ENCODE peak calls at places on chromosome 5, in eight cellular contexts. One of them, this sample, is unnamed.

GRCh38 chr5:126103872-126104271 is 319.3 kb upstream of the GRAMD2B start:
- DNase-seq in fibroblast of gingiva: no peak
- DNase-seq in CD4-positive, CD25-positive, alpha-beta regulatory T cell: no peak
- DNase-seq in H9: no peak
- DNase-seq in T-cell: no peak
- DNase-seq in effector CD4-positive, alpha-beta T cell: no peak
- DNase-seq in GM20000: no peak
- DNase-seq in A549: no peak
- DNase-seq in this sample: no peak

GRCh38 chr5:4874097-4874496 is 266.0 kb upstream of the ADAMTS16 start:
- DNase-seq in fibroblast of gingiva: no peak
- DNase-seq in CD4-positive, CD25-positive, alpha-beta regulatory T cell: no peak
- DNase-seq in H9: no peak
- DNase-seq in T-cell: no peak
- DNase-seq in effector CD4-positive, alpha-beta T cell: no peak
- DNase-seq in GM20000: no peak
- DNase-seq in A549: no peak
- DNase-seq in this sample: no peak

GRCh38 chr5:68348447-68349222 is 133.1 kb downstream of the PIK3R1 start:
- DNase-seq in fibroblast of gingiva: no peak
- DNase-seq in CD4-positive, CD25-positive, alpha-beta regulatory T cell: no peak
- DNase-seq in H9: no peak
- DNase-seq in T-cell: no peak
- DNase-seq in effector CD4-positive, alpha-beta T cell: no peak
- DNase-seq in GM20000: no peak
- DNase-seq in A549: no peak
- DNase-seq in this sample: no peak

GRCh38 chr5:83559141-83559785 is 87.7 kb downstream of the VCAN start:
- DNase-seq in fibroblast of gingiva: no peak
- DNase-seq in CD4-positive, CD25-positive, alpha-beta regulatory T cell: no peak
- DNase-seq in H9: no peak
- DNase-seq in T-cell: no peak
- DNase-seq in effector CD4-positive, alpha-beta T cell: no peak
- DNase-seq in GM20000: no peak
- DNase-seq in A549: no peak
- DNase-seq in this sample: no peak

GRCh38 chr5:31854181-31854624 is 215.3 kb downstream of the PDZD2 start:
- DNase-seq in fibroblast of gingiva: no peak
- DNase-seq in CD4-positive, CD25-positive, alpha-beta regulatory T cell: no peak
- DNase-seq in H9: peak
- DNase-seq in T-cell: no peak
- DNase-seq in effector CD4-positive, alpha-beta T cell: no peak
- DNase-seq in GM20000: no peak
- DNase-seq in A549: no peak
- DNase-seq in this sample: no peak

GRCh38 chr5:1666812-1667588 is 132.6 kb downstream of the MRPL36 start:
- DNase-seq in fibroblast of gingiva: no peak
- DNase-seq in CD4-positive, CD25-positive, alpha-beta regulatory T cell: no peak
- DNase-seq in H9: peak
- DNase-seq in T-cell: no peak
- DNase-seq in effector CD4-positive, alpha-beta T cell: no peak
- DNase-seq in GM20000: peak
- DNase-seq in A549: peak
- DNase-seq in this sample: no peak

GRCh38 chr5:72364961-72365360 is 44.8 kb downstream of the PTCD2 start:
- DNase-seq in fibroblast of gingiva: no peak
- DNase-seq in CD4-positive, CD25-positive, alpha-beta regulatory T cell: no peak
- DNase-seq in H9: no peak
- DNase-seq in T-cell: no peak
- DNase-seq in effector CD4-positive, alpha-beta T cell: no peak
- DNase-seq in GM20000: no peak
- DNase-seq in A549: no peak
- DNase-seq in this sample: no peak

GRCh38 chr5:81898403-81898802 is 73.4 kb upstream of the ATG10 start:
- DNase-seq in fibroblast of gingiva: no peak
- DNase-seq in CD4-positive, CD25-positive, alpha-beta regulatory T cell: no peak
- DNase-seq in H9: no peak
- DNase-seq in T-cell: no peak
- DNase-seq in effector CD4-positive, alpha-beta T cell: no peak
- DNase-seq in GM20000: no peak
- DNase-seq in A549: no peak
- DNase-seq in this sample: no peak

GRCh38 chr5:39205550-39205949 is 13.8 kb downstream of the FYB1 start:
- DNase-seq in fibroblast of gingiva: no peak
- DNase-seq in CD4-positive, CD25-positive, alpha-beta regulatory T cell: peak
- DNase-seq in H9: no peak
- DNase-seq in T-cell: no peak
- DNase-seq in effector CD4-positive, alpha-beta T cell: no peak
- DNase-seq in GM20000: no peak
- DNase-seq in A549: no peak
- DNase-seq in this sample: no peak

GRCh38 chr5:127330116-127330515 is 39.5 kb downstream of the MEGF10 start:
- DNase-seq in fibroblast of gingiva: no peak
- DNase-seq in CD4-positive, CD25-positive, alpha-beta regulatory T cell: no peak
- DNase-seq in H9: no peak
- DNase-seq in T-cell: no peak
- DNase-seq in effector CD4-positive, alpha-beta T cell: no peak
- DNase-seq in GM20000: no peak
- DNase-seq in A549: no peak
- DNase-seq in this sample: no peak

GRCh38 chr5:39072915-39073758 is 1.1 kb downstream of the RICTOR start:
- DNase-seq in fibroblast of gingiva: peak
- DNase-seq in CD4-positive, CD25-positive, alpha-beta regulatory T cell: peak
- DNase-seq in H9: peak
- DNase-seq in T-cell: peak
- DNase-seq in effector CD4-positive, alpha-beta T cell: peak
- DNase-seq in GM20000: peak
- DNase-seq in A549: no peak
- DNase-seq in this sample: peak

GRCh38 chr5:132199116-132199680 is 28.5 kb downstream of the P4HA2 start:
- DNase-seq in fibroblast of gingiva: no peak
- DNase-seq in CD4-positive, CD25-positive, alpha-beta regulatory T cell: no peak
- DNase-seq in H9: no peak
- DNase-seq in T-cell: no peak
- DNase-seq in effector CD4-positive, alpha-beta T cell: no peak
- DNase-seq in GM20000: no peak
- DNase-seq in A549: no peak
- DNase-seq in this sample: no peak

GRCh38 chr5:89690331-89690730 is 719.2 kb downstream of the CETN3 start:
- DNase-seq in fibroblast of gingiva: no peak
- DNase-seq in CD4-positive, CD25-positive, alpha-beta regulatory T cell: no peak
- DNase-seq in H9: no peak
- DNase-seq in T-cell: no peak
- DNase-seq in effector CD4-positive, alpha-beta T cell: no peak
- DNase-seq in GM20000: no peak
- DNase-seq in A549: no peak
- DNase-seq in this sample: peak

GRCh38 chr5:142551242-142552067 is 134.4 kb downstream of the FGF1 start:
- DNase-seq in fibroblast of gingiva: no peak
- DNase-seq in CD4-positive, CD25-positive, alpha-beta regulatory T cell: no peak
- DNase-seq in H9: peak
- DNase-seq in T-cell: no peak
- DNase-seq in effector CD4-positive, alpha-beta T cell: no peak
- DNase-seq in GM20000: no peak
- DNase-seq in A549: no peak
- DNase-seq in this sample: no peak

GRCh38 chr5:164818440-164818839 is 1313.0 kb downstream of the MAT2B start:
- DNase-seq in fibroblast of gingiva: no peak
- DNase-seq in CD4-positive, CD25-positive, alpha-beta regulatory T cell: no peak
- DNase-seq in H9: no peak
- DNase-seq in T-cell: no peak
- DNase-seq in effector CD4-positive, alpha-beta T cell: no peak
- DNase-seq in GM20000: no peak
- DNase-seq in A549: no peak
- DNase-seq in this sample: no peak

GRCh38 chr5:74684900-74685851 is at the start of gene HEXB:
- DNase-seq in fibroblast of gingiva: peak
- DNase-seq in CD4-positive, CD25-positive, alpha-beta regulatory T cell: peak
- DNase-seq in H9: peak
- DNase-seq in T-cell: peak
- DNase-seq in effector CD4-positive, alpha-beta T cell: peak
- DNase-seq in GM20000: peak
- DNase-seq in A549: peak
- DNase-seq in this sample: peak

GRCh38 chr5:63055421-63055820 is 476.8 kb downstream of the LRRC70 start:
- DNase-seq in fibroblast of gingiva: no peak
- DNase-seq in CD4-positive, CD25-positive, alpha-beta regulatory T cell: no peak
- DNase-seq in H9: no peak
- DNase-seq in T-cell: no peak
- DNase-seq in effector CD4-positive, alpha-beta T cell: no peak
- DNase-seq in GM20000: no peak
- DNase-seq in A549: no peak
- DNase-seq in this sample: no peak

GRCh38 chr5:151095341-151096000 is 14.6 kb upstream of the TNIP1 start:
- DNase-seq in fibroblast of gingiva: peak
- DNase-seq in CD4-positive, CD25-positive, alpha-beta regulatory T cell: no peak
- DNase-seq in H9: no peak
- DNase-seq in T-cell: no peak
- DNase-seq in effector CD4-positive, alpha-beta T cell: no peak
- DNase-seq in GM20000: no peak
- DNase-seq in A549: no peak
- DNase-seq in this sample: peak

GRCh38 chr5:81207009-81207408 is 26.1 kb upstream of the CKMT2 start:
- DNase-seq in fibroblast of gingiva: peak
- DNase-seq in CD4-positive, CD25-positive, alpha-beta regulatory T cell: no peak
- DNase-seq in H9: peak
- DNase-seq in T-cell: no peak
- DNase-seq in effector CD4-positive, alpha-beta T cell: no peak
- DNase-seq in GM20000: no peak
- DNase-seq in A549: peak
- DNase-seq in this sample: peak